ENCODE peak calls at places on chromosomes 7 and 10, in eight cellular contexts. V, L, I, F, U, M, C and K are unnamed samples. For H3K4me1 and H3K27me3, the result is how much of the 10 kb centered on the place peaks cover.

GRCh38 chr7:77783111-77783510 is 15.1 kb downstream of the TMEM60 start:
- DNase-seq in V (no peak), L (no peak), I (no peak), F (no peak), U (no peak), M (no peak), C (no peak), K (no peak)

GRCh38 chr7:130296221-130296951 is 3.4 kb downstream of the CPA4 start:
- DNase-seq in V (no peak), L (no peak), I (no peak), F (no peak), U (no peak), M (no peak), C (no peak), K (no peak)

GRCh38 chr7:73829921-73830617 is 727 bp upstream of the CLDN4 start:
- DNase-seq in V (no peak), L (no peak), I (peak), F (no peak), U (no peak), M (no peak), C (peak), K (no peak)

GRCh38 chr10:119243967-119244366 is 36.6 kb downstream of the GRK5 start:
- DNase-seq in V (no peak), L (no peak), I (no peak), F (no peak), U (no peak), M (no peak), C (no peak), K (no peak)

GRCh38 chr7:75740846-75741497 is 2.2 kb upstream of the HIP1 start:
- DNase-seq in V (peak), L (peak), I (peak), F (no peak), U (peak), M (no peak), C (peak), K (no peak)

GRCh38 chr7:114312649-114313048 is 102.0 kb upstream of the FOXP2 start:
- DNase-seq in V (no peak), L (no peak), I (no peak), F (no peak), U (no peak), M (no peak), C (no peak), K (peak)

GRCh38 chr7:11642841-11643240 is 189.2 kb downstream of the THSD7A start:
- DNase-seq in V (no peak), L (no peak), I (no peak), F (no peak), U (no peak), M (no peak), C (no peak), K (no peak)

GRCh38 chr7:122710951-122711350 is 8.2 kb upstream of the RNF148 start:
- DNase-seq in V (no peak), L (no peak), I (no peak), F (no peak), U (no peak), M (no peak), C (no peak), K (no peak)

GRCh38 chr7:78734626-78735025 is 718.8 kb downstream of the MAGI2 start:
- DNase-seq in V (no peak), L (no peak), I (no peak), F (no peak), U (no peak), M (no peak), C (no peak), K (peak)

GRCh38 chr10:95401704-95402469 is 111.1 kb upstream of the PDLIM1 start:
- DNase-seq in V (no peak), L (no peak), I (no peak), F (no peak), U (no peak), M (no peak), C (no peak), K (no peak)
- H3K27ac ChIP-seq in V (peak), L (peak), I (no peak), F (no peak), U (no peak), M (no peak), C (no peak), K (no peak)

GRCh38 chr7:83794834-83795233 is 145.9 kb upstream of the SEMA3E start:
- DNase-seq in V (no peak), L (no peak), I (no peak), F (no peak), U (no peak), M (no peak), C (no peak), K (peak)
- H3K4me1 ChIP-seq in V (under half), L (under half), I (under half), F (under half), U (under half), M (under half), C (under half), K (under half)

GRCh38 chr10:62980697-62981495 is 152.2 kb upstream of the NRBF2 start:
- DNase-seq in V (no peak), L (no peak), I (no peak), F (no peak), U (peak), M (no peak), C (no peak), K (no peak)
- H3K27me3 ChIP-seq in V (under half), L (under half), I (under half), F (under half), U (under half), M (under half), C (under half), K (under half)

GRCh38 chr10:91864099-91864498 is 45.2 kb downstream of the FGFBP3 start:
- DNase-seq in V (no peak), L (no peak), I (peak), F (no peak), U (no peak), M (no peak), C (no peak), K (no peak)

GRCh38 chr10:91860885-91861284 is 48.4 kb downstream of the FGFBP3 start:
- DNase-seq in V (no peak), L (no peak), I (no peak), F (no peak), U (no peak), M (no peak), C (no peak), K (no peak)

DNA sequence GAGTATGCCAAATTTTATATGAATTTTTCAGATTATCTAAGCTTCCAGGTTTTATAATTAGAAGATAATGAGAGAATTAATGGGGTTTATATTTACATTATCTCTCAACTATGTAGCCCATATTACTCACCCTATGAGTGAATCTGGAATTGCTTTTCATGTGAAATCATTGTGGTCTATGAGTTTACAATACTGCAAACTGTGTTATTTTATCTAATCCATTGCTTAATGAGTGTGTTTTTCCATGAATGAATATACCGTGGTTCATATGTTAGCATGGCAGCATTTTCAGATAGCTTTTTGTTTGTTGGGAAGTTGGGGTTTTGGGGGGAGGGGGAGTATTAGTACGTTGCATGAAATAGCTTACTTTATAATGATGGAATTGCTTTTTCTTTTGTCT is 44.5 kb downstream of the FGFBP3 start:
- DNase-seq in V (no peak), L (no peak), I (no peak), F (no peak), U (no peak), M (no peak), C (no peak), K (no peak)
- H3K27ac ChIP-seq in V (no peak), L (no peak), I (no peak), F (no peak), U (no peak), M (no peak), C (no peak), K (no peak)

DNA sequence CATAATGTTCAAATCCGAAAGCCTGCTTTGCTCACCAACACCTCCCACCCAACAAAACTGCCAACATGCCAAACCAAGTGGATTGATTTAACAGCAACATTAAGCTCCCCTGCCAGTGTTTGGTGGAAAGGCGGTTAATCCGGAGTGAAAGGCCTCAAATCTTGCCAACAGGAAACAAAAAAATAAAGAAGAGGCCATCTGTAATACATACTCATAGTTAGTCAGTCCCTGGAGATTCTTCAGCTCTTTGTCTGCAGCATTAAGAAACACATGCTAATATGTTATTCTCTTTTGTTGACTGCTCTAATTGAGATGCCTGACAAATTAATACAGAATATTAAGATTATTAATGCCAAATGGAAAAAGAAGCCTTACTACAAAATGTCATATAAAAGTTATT is 898.0 kb downstream of the CNTNAP2 start:
- DNase-seq in V (no peak), L (no peak), I (no peak), F (no peak), U (no peak), M (no peak), C (no peak), K (no peak)
- H3K4me1 ChIP-seq in V (under half), L (under half), I (under half), F (under half), U (under half), M (under half), C (under half), K (under half)

DNA sequence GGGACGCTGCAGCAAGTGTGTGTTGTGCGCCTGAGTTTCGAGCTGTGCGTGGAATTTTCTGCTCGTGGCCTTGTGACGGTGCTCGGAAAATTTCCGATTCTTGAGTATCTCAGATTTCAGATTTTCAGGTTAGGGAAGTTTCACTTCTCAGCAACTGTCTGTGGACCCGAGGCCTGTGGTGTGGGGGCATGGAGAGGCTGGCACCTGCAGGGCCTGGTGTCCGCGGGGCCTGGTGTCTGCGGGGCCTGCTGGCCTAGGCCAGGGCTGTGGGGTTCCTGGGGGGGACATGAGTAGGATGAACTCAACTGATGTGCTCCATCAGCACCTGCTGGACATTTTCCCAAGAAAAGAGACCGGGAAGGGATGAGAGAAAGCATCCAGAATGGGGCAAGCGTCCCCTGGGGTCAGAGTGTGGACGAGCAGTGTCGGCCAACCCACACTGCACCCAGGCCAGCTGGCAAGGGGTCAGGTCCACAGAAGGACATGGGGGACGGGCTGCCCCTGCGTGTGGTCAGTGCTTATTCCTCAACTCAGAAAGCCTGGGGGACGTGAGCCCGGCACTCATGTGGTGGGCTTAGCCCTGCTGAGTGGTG is 31.3 kb upstream of the SHH start:
- DNase-seq in V (no peak), L (no peak), I (no peak), F (no peak), U (peak), M (peak), C (no peak), K (no peak)
- H3K27me3 ChIP-seq in V (under half), L (under half), I (under half), F (half or more), U (under half), M (under half), C (under half), K (under half)

DNA sequence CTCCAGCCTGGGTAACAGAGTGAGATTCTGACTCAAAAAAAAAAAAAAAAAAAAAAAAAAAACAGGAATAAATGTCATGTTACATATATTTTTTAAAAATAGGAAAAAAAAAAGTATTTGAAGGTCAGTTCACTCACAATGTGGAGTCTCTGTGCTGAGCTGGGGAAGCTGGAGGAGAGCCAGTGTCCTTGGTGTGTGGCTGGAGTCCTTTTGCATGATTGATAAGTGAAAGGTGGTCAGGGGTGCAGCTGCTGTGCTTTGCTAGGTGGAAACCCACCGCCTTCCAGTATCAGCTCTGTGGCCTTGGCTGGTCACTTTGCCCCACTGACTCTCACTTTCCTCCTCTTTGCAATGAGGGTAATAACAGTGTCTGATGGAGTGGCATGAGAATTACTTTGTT is 101.9 kb downstream of the VWC2 start:
- DNase-seq in V (no peak), L (no peak), I (no peak), F (no peak), U (no peak), M (no peak), C (no peak), K (no peak)
- H3K27ac ChIP-seq in V (no peak), L (no peak), I (no peak), F (no peak), U (no peak), M (no peak), C (no peak), K (no peak)

GRCh38 chr7:100367676-100368613 is 5.3 kb upstream of the PILRA start:
- DNase-seq in V (no peak), L (no peak), I (peak), F (no peak), U (no peak), M (no peak), C (peak), K (no peak)
- H3K4me1 ChIP-seq in V (under half), L (under half), I (under half), F (under half), U (under half), M (under half), C (under half), K (under half)

GRCh38 chr10:132189016-132189415 is 2.3 kb downstream of the DPYSL4 start:
- DNase-seq in V (peak), L (no peak), I (no peak), F (no peak), U (no peak), M (no peak), C (no peak), K (no peak)
- H3K27me3 ChIP-seq in V (under half), L (under half), I (half or more), F (half or more), U (half or more), M (half or more), C (under half), K (under half)